ENCODE peak calls at places on chromosomes 16 and 17, in seven cellular contexts. K is activated gamma-delta T cell treated with Interleukin-2 at 50 U/mL for 16 hours; Y is substantia nigra; Q is amniotic stem cell; C is mesendoderm; I is CD8-positive, alpha-beta T cell; W is CD4-positive, alpha-beta T cell. G is an unnamed sample.

GRCh38 chr17:78977992-78978973 is 1.4 kb downstream of the LGALS3BP start:
- DNase-seq in K (no peak), C (no peak), I (no peak), W (no peak), Q (no peak), Y (no peak), G (no peak)

GRCh38 chr17:33596904-33597303 is 303.8 kb upstream of the ASIC2 start:
- DNase-seq in C (no peak), I (no peak), Y (no peak), Q (no peak), K (no peak), W (no peak), G (no peak)

GRCh38 chr16:23821467-23821866 is 14.3 kb upstream of the PRKCB start:
- DNase-seq in W (no peak), I (no peak), Y (no peak), K (no peak), Q (no peak), C (no peak), G (no peak)

GRCh38 chr17:40510328-40510648 is 8.9 kb upstream of the TNS4 start:
- DNase-seq in Y (no peak), K (no peak), I (no peak), W (no peak), C (peak; percentile 86), Q (no peak), G (peak; percentile 91)

GRCh38 chr16:88741368-88741767 is 35.1 kb downstream of the CTU2 start:
- DNase-seq in W (no peak), I (no peak), C (no peak), Y (no peak), K (no peak), Q (no peak), G (no peak)

GRCh38 chr17:29155966-29156338 is 24.2 kb downstream of the MYO18A start:
- DNase-seq in C (peak; percentile 97), W (no peak), Q (no peak), K (no peak), Y (no peak), I (no peak), G (peak; percentile 69)

GRCh38 chr17:14499976-14500375 is 199.1 kb downstream of the HS3ST3B1 start:
- DNase-seq in C (peak; percentile 13), I (no peak), Q (no peak), K (no peak), Y (no peak), W (no peak), G (no peak)

GRCh38 chr17:75340636-75341035 is 51.4 kb upstream of the SLC25A19 start:
- DNase-seq in I (no peak), Y (no peak), C (no peak), W (no peak), K (no peak), Q (no peak), G (no peak)

GRCh38 chr16:935684-936083 is 35.1 kb downstream of the LMF1 start:
- DNase-seq in W (no peak), I (no peak), K (no peak), Q (no peak), Y (no peak), C (no peak), G (no peak)

GRCh38 chr16:30342751-30343490 is 12.2 kb downstream of the CD2BP2 start:
- DNase-seq in Q (no peak), C (no peak), K (no peak), Y (no peak), I (no peak), W (no peak), G (no peak)

GRCh38 chr17:33385133-33385532 is 92.0 kb upstream of the ASIC2 start:
- DNase-seq in K (no peak), Q (no peak), Y (no peak), W (no peak), I (no peak), C (peak; percentile 48), G (peak; percentile 3)

GRCh38 chr17:51251010-51251409 is 8.8 kb downstream of the MBTD1 start:
- DNase-seq in Y (no peak), K (no peak), Q (no peak), W (no peak), I (no peak), C (no peak), G (no peak)

GRCh38 chr16:49513040-49513439 is 139.4 kb downstream of the C16orf78 start:
- DNase-seq in C (peak; percentile 63), Y (no peak), Q (no peak), I (no peak), W (no peak), K (no peak), G (no peak)

GRCh38 chr16:89210904-89211515 is 6.5 kb upstream of the ZNF778 start:
- DNase-seq in K (no peak), Y (no peak), W (no peak), I (no peak), C (no peak), Q (no peak), G (no peak)

GRCh38 chr16:1787056-1787321 is 4.2 kb downstream of the NUBP2 start:
- DNase-seq in Q (no peak), C (no peak), Y (no peak), K (no peak), W (no peak), I (no peak), G (no peak)

GRCh38 chr17:37092041-37092440 is 143.3 kb downstream of the AATF start:
- DNase-seq in I (no peak), Q (no peak), W (no peak), K (no peak), Y (no peak), C (no peak), G (no peak)

GRCh38 chr16:84484579-84485254 is 19.7 kb downstream of the MEAK7 start:
- DNase-seq in K (no peak), Q (no peak), Y (peak; percentile 41), I (no peak), W (no peak), C (peak; percentile 51), G (peak; percentile 77)

GRCh38 chr17:59361386-59361785 is 29.9 kb downstream of the YPEL2 start:
- DNase-seq in Q (peak; percentile 86), K (no peak), I (no peak), C (no peak), Y (no peak), W (no peak), G (no peak)

GRCh38 chr16:180921-181667 is 835 bp downstream of the HBQ1 start:
- DNase-seq in K (peak; percentile 86), I (peak; percentile 85), Q (peak; percentile 9), Y (peak; percentile 74), W (peak; percentile 84), C (peak; percentile 89), G (peak; percentile 87)

GRCh38 chr16:4692460-4693295 is 684 bp upstream of the NUDT16L1 start:
- DNase-seq in K (no peak), Y (no peak), W (no peak), I (no peak), Q (no peak), C (no peak), G (no peak)

GRCh38 chr17:74682442-74683190 is 30.1 kb downstream of the CD300LF start:
- DNase-seq in Y (no peak), K (no peak), C (no peak), W (no peak), Q (no peak), I (no peak), G (no peak)

GRCh38 chr16:49725651-49726050 is 130.3 kb downstream of the ZNF423 start:
- DNase-seq in W (no peak), Q (no peak), K (no peak), Y (no peak), C (no peak), I (no peak), G (no peak)

GRCh38 chr16:22844426-22844825 is 30.5 kb downstream of the HS3ST2 start:
- DNase-seq in K (no peak), C (peak; percentile 4), Q (no peak), Y (no peak), W (no peak), I (no peak), G (no peak)